ENCODE peak calls at places on chromosomes 16 and 17, in four cellular contexts. Q, V, F and G are unnamed samples.
A peak's percentile ranks its signal among the peaks of the same experiment; 100 is the strongest.

GRCh38 chr17:42271277-42271922 is 4.8 kb downstream of the STAT5B start:
- DNase-seq in Q (no peak), V (no peak), F (no peak), G (no peak)

GRCh38 chr16:89575247-89576172 is at the start of gene CPNE7:
- DNase-seq in Q (no peak), V (no peak), F (no peak), G (no peak)

GRCh38 chr17:8857919-8858318 is 9.6 kb downstream of the PIK3R6 start:
- DNase-seq in Q (no peak), V (peak; percentile 42), F (no peak), G (no peak)

GRCh38 chr17:6430769-6431168 is 4.2 kb downstream of the AIPL1 start:
- DNase-seq in Q (no peak), V (no peak), F (no peak), G (no peak)

GRCh38 chr16:23064642-23065041 is 84.6 kb downstream of the USP31 start:
- DNase-seq in Q (no peak), V (no peak), F (no peak), G (no peak)

GRCh38 chr16:46573008-46573833 is 48.0 kb downstream of the SHCBP1 start:
- DNase-seq in Q (no peak), V (peak; percentile 52), F (no peak), G (no peak)

GRCh38 chr16:23342083-23342640 is 40.1 kb downstream of the SCNN1B start:
- DNase-seq in Q (peak; percentile 66), V (no peak), F (no peak), G (no peak)

GRCh38 chr16:15031596-15031995 is 24.3 kb downstream of the NTAN1 start:
- DNase-seq in Q (no peak), V (no peak), F (no peak), G (no peak)

GRCh38 chr16:81831722-81832126 is 52.6 kb downstream of the PLCG2 start:
- DNase-seq in Q (peak; percentile 51), V (no peak), F (peak; percentile 48), G (no peak)

GRCh38 chr16:64893386-64893785 is 228.5 kb downstream of the CDH11 start:
- DNase-seq in Q (no peak), V (peak; percentile 21), F (no peak), G (no peak)

GRCh38 chr17:81832608-81833159 is 407 bp downstream of the MCRIP1 start:
- DNase-seq in Q (peak; percentile 40), V (no peak), F (no peak), G (no peak)

GRCh38 chr16:11232852-11233726 is 22.9 kb downstream of the SOCS1 start:
- DNase-seq in Q (peak; percentile 50), V (no peak), F (no peak), G (no peak)

GRCh38 chr17:76148015-76148326 is 6.9 kb upstream of the FOXJ1 start:
- DNase-seq in Q (no peak), V (no peak), F (no peak), G (no peak)
- TF ChIP-seq CTCF in Q (no peak), V (no peak), F (no peak), G (no peak)

GRCh38 chr17:47953945-47954344 is 3.7 kb downstream of the PRR15L start:
- DNase-seq in Q (no peak), V (no peak), F (no peak), G (no peak)

GRCh38 chr17:47955497-47956461 is 1.9 kb downstream of the PRR15L start:
- DNase-seq in Q (peak; percentile 73), V (no peak), F (no peak), G (no peak)

GRCh38 chr17:47959825-47960655 is 2.4 kb upstream of the PRR15L start:
- DNase-seq in Q (peak; percentile 92), V (no peak), F (no peak), G (no peak)

GRCh38 chr17:47957591-47958490 is at the start of gene PRR15L:
- DNase-seq in Q (peak; percentile 96), V (no peak), F (no peak), G (no peak)

DNA sequence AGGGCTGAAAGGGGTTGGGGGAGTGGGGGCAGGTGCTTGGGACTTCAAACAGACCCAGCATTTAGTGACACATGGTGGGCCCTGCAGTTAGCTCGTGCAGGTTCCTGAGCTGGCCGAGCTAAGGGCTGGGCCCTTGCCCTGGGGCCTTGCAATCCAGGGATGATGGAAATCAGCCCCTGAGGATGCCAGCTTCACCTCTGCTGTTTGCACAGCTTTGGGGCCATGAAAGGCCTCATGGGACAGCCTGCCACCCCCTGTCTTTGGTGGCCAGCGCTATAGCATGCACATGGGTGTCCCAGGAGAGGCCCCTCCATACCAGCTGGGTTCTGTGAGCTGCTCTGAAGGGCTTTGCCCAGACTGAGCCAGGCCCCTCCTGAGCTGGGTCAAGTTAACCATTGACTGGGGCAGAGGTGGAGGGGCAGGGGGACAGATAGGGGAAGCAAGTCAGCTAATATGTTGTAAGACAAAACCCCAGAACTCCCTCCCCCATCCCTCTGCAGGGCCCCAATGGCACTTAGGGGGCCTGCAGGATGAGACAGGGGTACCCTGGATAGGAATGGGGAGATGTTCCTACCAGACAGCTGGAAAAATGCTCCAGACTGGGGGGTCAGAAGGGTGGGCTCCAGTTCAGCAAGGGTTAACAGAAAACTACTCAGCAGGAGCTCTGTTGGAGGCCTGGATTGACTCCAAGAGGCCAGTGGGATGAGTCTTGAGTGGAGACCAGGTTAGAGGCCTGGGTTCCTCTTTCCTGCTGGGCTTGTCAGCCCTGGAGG is 679 bp downstream of the PRR15L start:
- DNase-seq in Q (no peak), V (peak; percentile 15), F (no peak), G (no peak)
- H3K4me3 ChIP-seq in Q (peak overlapping the region; percentile 55), V (no peak overlapping the region), F (peak overlapping the region; percentile 54), G (no peak overlapping the region)

GRCh38 chr16:86512301-86512859 is 2.1 kb downstream of the FOXF1 start:
- DNase-seq in Q (no peak), V (peak; percentile 25), F (no peak), G (no peak)
- TF ChIP-seq CTCF in Q (no peak), V (no peak), F (no peak), G (no peak)

GRCh38 chr17:40518401-40519088 is 17.1 kb upstream of the TNS4 start:
- DNase-seq in Q (peak; percentile 70), V (no peak), F (no peak), G (no peak)

GRCh38 chr17:40516581-40517285 is 15.3 kb upstream of the TNS4 start:
- DNase-seq in Q (peak; percentile 67), V (no peak), F (no peak), G (no peak)

GRCh38 chr17:40519089-40519775 is 17.8 kb upstream of the TNS4 start:
- DNase-seq in Q (no peak), V (no peak), F (no peak), G (no peak)

GRCh38 chr17:40517286-40517662 is 15.9 kb upstream of the TNS4 start:
- DNase-seq in Q (no peak), V (no peak), F (no peak), G (no peak)

GRCh38 chr17:40517981-40518380 is 16.6 kb upstream of the TNS4 start:
- DNase-seq in Q (no peak), V (no peak), F (no peak), G (no peak)
- H3K4me3 ChIP-seq in Q (no peak overlapping the region), V (no peak overlapping the region), F (no peak overlapping the region), G (no peak overlapping the region)

DNA sequence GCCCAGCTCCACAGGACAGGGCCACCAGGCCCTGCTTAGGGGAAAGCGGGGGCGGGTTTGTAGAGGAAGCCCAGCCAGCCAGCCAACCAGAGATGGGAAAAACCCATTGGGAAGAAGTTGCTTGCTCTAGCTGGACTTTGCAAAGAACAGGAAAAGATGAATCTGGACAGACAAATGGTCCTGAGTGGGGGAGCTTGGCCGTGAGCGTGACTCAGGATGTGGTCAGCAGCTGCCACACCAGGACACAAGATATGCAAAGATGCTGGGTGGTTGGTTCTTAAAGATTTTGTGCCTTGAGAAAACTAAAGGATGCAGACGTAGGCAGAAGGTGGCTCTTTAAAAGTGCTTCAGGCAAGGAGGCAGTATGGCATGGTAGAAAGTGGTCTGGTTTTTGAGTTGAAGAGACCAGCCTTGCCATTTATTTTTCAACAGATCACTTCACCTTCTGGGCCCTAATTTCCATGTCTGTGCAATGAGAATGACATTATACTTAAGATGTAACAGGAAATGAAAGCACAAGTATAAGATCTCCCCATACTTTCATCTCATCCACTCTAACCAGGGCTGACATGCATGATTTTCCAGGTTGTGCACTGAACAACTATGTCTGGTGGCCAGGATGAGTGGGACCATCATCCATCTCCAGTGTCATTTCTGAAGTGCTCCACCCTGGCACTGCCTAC is 27.8 kb upstream of the HEATR6 start:
- DNase-seq in Q (no peak), V (peak; percentile 85), F (no peak), G (no peak)
- TF ChIP-seq CTCF in Q (no peak), V (no peak), F (no peak), G (no peak)

GRCh38 chr17:78771758-78772382 is 10.2 kb downstream of the CYTH1 start:
- DNase-seq in Q (no peak), V (no peak), F (no peak), G (no peak)

GRCh38 chr17:78777886-78778285 is 4.2 kb downstream of the CYTH1 start:
- DNase-seq in Q (no peak), V (no peak), F (no peak), G (no peak)

GRCh38 chr17:78774456-78774855 is 7.6 kb downstream of the CYTH1 start:
- DNase-seq in Q (no peak), V (no peak), F (no peak), G (no peak)

GRCh38 chr17:78779848-78780247 is 2.2 kb downstream of the CYTH1 start:
- DNase-seq in Q (peak; percentile 35), V (no peak), F (no peak), G (no peak)

DNA sequence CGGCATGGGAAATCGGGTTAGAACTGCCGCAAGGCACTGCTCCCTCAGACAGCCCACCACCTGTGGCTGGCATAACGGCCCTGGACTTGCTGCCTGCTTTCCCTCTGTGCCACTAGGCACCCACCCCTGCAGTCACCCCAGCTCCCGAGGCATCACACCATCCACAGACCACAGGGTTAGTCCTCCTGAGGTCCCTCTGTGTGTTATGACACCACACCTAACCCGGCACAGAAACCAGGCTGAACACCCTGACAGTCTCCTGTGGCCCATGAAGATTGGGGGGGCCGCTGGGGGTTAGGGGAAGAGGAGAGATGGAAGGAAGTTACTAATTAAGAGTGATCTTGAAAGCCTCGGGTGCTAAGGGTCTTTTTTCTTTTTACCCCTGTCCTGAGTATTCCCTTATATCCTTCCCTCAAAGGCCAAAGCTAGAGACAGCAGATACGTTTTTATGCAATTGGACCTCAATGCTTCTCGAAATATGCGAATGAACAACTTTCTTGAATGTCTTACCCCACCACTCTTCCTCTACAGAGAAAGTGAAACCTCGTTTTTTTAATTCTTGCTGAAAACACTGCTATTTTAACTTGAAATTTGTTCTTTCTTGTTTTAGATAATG is 7.0 kb downstream of the CYTH1 start:
- DNase-seq in Q (no peak), V (no peak), F (no peak), G (no peak)
- H3K4me3 ChIP-seq in Q (no peak overlapping the region), V (peak overlapping the region; percentile 10), F (peak overlapping the region; percentile 51), G (no peak overlapping the region)

DNA sequence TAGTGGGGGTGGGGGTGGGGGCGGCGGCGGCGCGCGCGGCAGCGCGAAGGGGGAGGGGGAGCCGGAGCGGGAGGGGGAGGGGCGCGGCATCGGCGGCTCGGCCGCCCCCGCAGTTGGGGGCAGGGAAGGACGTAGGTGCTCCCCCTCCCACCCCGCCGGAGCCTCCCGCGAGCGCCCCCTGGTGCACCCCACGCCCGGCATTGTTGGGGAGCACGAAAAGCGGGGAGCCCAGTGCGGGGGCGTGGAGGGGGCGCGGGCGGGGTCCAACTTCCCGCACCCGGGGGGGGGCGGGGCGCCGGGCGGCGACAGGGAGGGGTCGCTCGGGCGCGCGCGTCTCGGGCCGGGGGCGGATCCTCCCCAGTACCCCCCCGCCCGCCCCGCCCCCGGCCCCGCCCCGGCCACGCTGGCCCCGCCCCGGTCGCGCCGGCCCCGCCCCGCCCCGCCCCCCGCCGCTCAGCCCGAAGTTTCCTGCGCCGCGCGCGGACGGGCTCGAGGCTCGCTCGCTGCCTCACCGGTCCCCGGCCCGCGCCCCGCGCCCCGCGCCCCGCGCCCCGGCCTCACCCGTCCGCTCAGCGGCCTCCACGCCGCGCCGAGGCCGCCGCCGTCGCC is at the start of gene CACNA1H:
- DNase-seq in Q (no peak), V (no peak), F (no peak), G (no peak)
- TF ChIP-seq CTCF in Q (no peak), V (peak; percentile 24), F (no peak), G (no peak)